ENCODE peak calls at places on chromosomes 1 and 21, in four cellular contexts. Z is CD8-positive, alpha-beta memory T cell; A is ureter; K is upper lobe of right lung. P is an unnamed sample.

GRCh38 chr1:240338837-240339236 is 247.2 kb downstream of the FMN2 start:
- DNase-seq in K (no peak), Z (no peak), A (no peak), P (no peak)

GRCh38 chr1:165688046-165688445 is 10.3 kb downstream of the ALDH9A1 start:
- DNase-seq in Z (no peak), A (no peak), K (no peak), P (no peak)

GRCh38 chr1:104648269-104648691 is 898.6 kb downstream of the AMY1C start:
- DNase-seq in A (no peak), Z (no peak), K (no peak), P (no peak)

GRCh38 chr21:23887709-23888303 is 1719.5 kb downstream of the MRPL39 start:
- DNase-seq in K (no peak), Z (peak; percentile 73), A (no peak), P (no peak)

GRCh38 chr1:38097256-38097655 is 50.7 kb upstream of the POU3F1 start:
- DNase-seq in Z (no peak), K (no peak), A (no peak), P (no peak)

GRCh38 chr1:214281902-214282695 is 1.1 kb downstream of the SMYD2 start:
- DNase-seq in Z (no peak), A (no peak), K (no peak), P (no peak)

GRCh38 chr1:30189818-30190480 is 533.4 kb downstream of the MATN1 start:
- DNase-seq in Z (no peak), A (no peak), K (no peak), P (no peak)

GRCh38 chr1:207903767-207904166 is 7.2 kb downstream of the CD34 start:
- DNase-seq in K (no peak), A (no peak), Z (no peak), P (no peak)

GRCh38 chr1:47431534-47431933 is 6.3 kb upstream of the FOXD2 start:
- DNase-seq in Z (no peak), K (no peak), A (no peak), P (no peak)

GRCh38 chr1:179876289-179876715 is 1.3 kb downstream of the TOR1AIP2 start:
- DNase-seq in A (no peak), K (no peak), Z (no peak), P (no peak)

GRCh38 chr21:45262616-45263015 is 25.1 kb downstream of the POFUT2 start:
- DNase-seq in A (no peak), K (peak; percentile 73), Z (no peak), P (peak; percentile 74)

GRCh38 chr1:118325545-118326225 is 140.7 kb upstream of the SPAG17 start:
- DNase-seq in K (no peak), A (no peak), Z (no peak), P (no peak)

GRCh38 chr1:71587961-71588360 is 507.1 kb upstream of the ZRANB2 start:
- DNase-seq in A (no peak), K (no peak), Z (no peak), P (no peak)

GRCh38 chr1:111140680-111140967 is 601 bp downstream of the CEPT1 start:
- DNase-seq in K (no peak), A (no peak), Z (no peak), P (no peak)

GRCh38 chr1:11617314-11617713 is 36.9 kb downstream of the FBXO2 start:
- DNase-seq in K (no peak), Z (no peak), A (no peak), P (no peak)

GRCh38 chr1:2314297-2314802 is 77.0 kb downstream of the MORN1 start:
- DNase-seq in A (no peak), K (peak; percentile 88), Z (peak; percentile 64), P (no peak)

GRCh38 chr1:210222288-210223006 is 10.1 kb upstream of the SERTAD4 start:
- DNase-seq in Z (no peak), K (no peak), A (no peak), P (no peak)

GRCh38 chr21:39048574-39048973 is 134.7 kb downstream of the PSMG1 start:
- DNase-seq in A (no peak), Z (no peak), K (no peak), P (no peak)

GRCh38 chr1:200684015-200684414 is 14.3 kb upstream of the DDX59 start:
- DNase-seq in K (no peak), A (no peak), Z (no peak), P (no peak)

GRCh38 chr21:21213297-21213696 is 215.1 kb downstream of the NCAM2 start:
- DNase-seq in A (no peak), Z (no peak), K (no peak), P (no peak)

GRCh38 chr1:248786106-248786665 is 30.6 kb upstream of the LYPD8 start:
- DNase-seq in A (no peak), Z (no peak), K (no peak), P (no peak)

GRCh38 chr1:156086256-156086662 is 4.0 kb upstream of the MEX3A start:
- DNase-seq in Z (no peak), K (no peak), A (no peak), P (no peak)

GRCh38 chr1:50750021-50750619 is 209.9 kb downstream of the FAF1 start:
- DNase-seq in A (no peak), Z (no peak), K (no peak), P (no peak)

GRCh38 chr1:96643519-96643918 is 78.1 kb upstream of the PTBP2 start:
- DNase-seq in Z (no peak), A (no peak), K (no peak), P (no peak)

GRCh38 chr1:213656482-213656881 is 331.3 kb upstream of the PROX1 start:
- DNase-seq in K (no peak), A (no peak), Z (no peak), P (no peak)

GRCh38 chr1:27605796-27606707 is 2.1 kb upstream of the AHDC1 start:
- DNase-seq in K (no peak), Z (peak; percentile 72), A (no peak), P (no peak)

GRCh38 chr21:39111928-39112327 is 71.3 kb downstream of the PSMG1 start:
- DNase-seq in K (no peak), A (no peak), Z (no peak), P (no peak)

GRCh38 chr1:56453016-56453721 is 126.2 kb downstream of the PLPP3 start:
- DNase-seq in Z (no peak), A (no peak), K (peak; percentile 80), P (no peak)

GRCh38 chr1:41038110-41038509 is 16.6 kb upstream of the SLFNL1 start:
- DNase-seq in K (no peak), A (no peak), Z (no peak), P (no peak)

GRCh38 chr21:21973806-21974205 is 975.6 kb downstream of the NCAM2 start:
- DNase-seq in K (no peak), A (no peak), Z (no peak), P (no peak)

GRCh38 chr1:10635992-10636391 is 160.5 kb downstream of the CASZ1 start:
- DNase-seq in Z (no peak), A (peak; percentile 79), K (no peak), P (no peak)

GRCh38 chr1:215660259-215660658 is 93.2 kb downstream of the KCTD3 start:
- DNase-seq in Z (no peak), A (no peak), K (no peak), P (no peak)